ENCODE peak calls at places on chromosomes 3 and 15, in four cellular contexts. I is HTR-8/SVneo; E is upper lobe of left lung; D is stimulated activated CD4-positive, alpha-beta T cell treated with anti-CD3 and anti-CD28 coated beads, Interleukin-1b, Interleukin-23, amount 100 ng/mL, for 48 hours. A is an unnamed sample.
A peak's percentile ranks its signal among the peaks of the same experiment; 100 is the strongest.

GRCh38 chr3:43105224-43105596 is 669 bp downstream of the POMGNT2 start:
- DNase-seq in I (no peak), D (peak; percentile 11), E (no peak), A (no peak)

GRCh38 chr3:36763850-36764703 is at the start of gene DCLK3:
- DNase-seq in D (peak; percentile 7), I (no peak), E (no peak), A (no peak)

GRCh38 chr15:80121546-80121945 is 31.3 kb upstream of the FAH start:
- DNase-seq in D (no peak), E (no peak), I (no peak), A (no peak)

GRCh38 chr15:50355980-50356379 is 982 bp upstream of the GABPB1 start:
- DNase-seq in E (no peak), D (no peak), I (no peak), A (no peak)

GRCh38 chr3:29718661-29719065 is 437.8 kb downstream of the RBMS3 start:
- DNase-seq in E (no peak), I (no peak), D (no peak), A (no peak)

GRCh38 chr3:10599444-10599843 is 94.1 kb upstream of the ATP2B2 start:
- DNase-seq in I (no peak), D (no peak), E (no peak), A (no peak)

GRCh38 chr15:80614711-80615360 is 80.3 kb upstream of the ABHD17C start:
- DNase-seq in E (no peak), D (no peak), I (no peak), A (no peak)

GRCh38 chr15:90076716-90077115 is 25.6 kb downstream of the IDH2 start:
- DNase-seq in I (no peak), D (no peak), E (no peak), A (no peak)

GRCh38 chr15:68586274-68586961 is 7.6 kb downstream of the CORO2B start:
- DNase-seq in I (peak; percentile 81), E (no peak), D (peak; percentile 23), A (no peak)

GRCh38 chr3:111592941-111593340 is 2.2 kb downstream of the ZBED2 start:
- DNase-seq in E (no peak), I (no peak), D (no peak), A (no peak)

GRCh38 chr15:40906947-40907802 is 12.9 kb downstream of the VPS18 start:
- DNase-seq in E (peak; percentile 56), D (peak; percentile 63), I (no peak), A (no peak)

GRCh38 chr3:194095464-194095863 is 40.5 kb upstream of the HES1 start:
- DNase-seq in I (no peak), D (no peak), E (peak; percentile 86), A (no peak)

GRCh38 chr3:128210711-128211110 is 57.4 kb downstream of the EEFSEC start:
- DNase-seq in D (no peak), E (no peak), I (no peak), A (no peak)

GRCh38 chr15:37682304-37682703 is 252.1 kb upstream of the TMCO5A start:
- DNase-seq in I (no peak), D (no peak), E (no peak), A (no peak)

GRCh38 chr3:15361494-15362214 is 29.3 kb upstream of the SH3BP5 start:
- DNase-seq in E (no peak), D (peak; percentile 80), I (peak; percentile 41), A (no peak)

GRCh38 chr3:154783053-154784037 is 296.8 kb upstream of the MME start:
- DNase-seq in D (no peak), I (no peak), E (no peak), A (no peak)

GRCh38 chr3:97914390-97914789 is 57.8 kb downstream of the RIOX2 start:
- DNase-seq in D (no peak), I (no peak), E (no peak), A (no peak)

GRCh38 chr15:74502301-74502700 is 38.7 kb upstream of the ARID3B start:
- DNase-seq in E (no peak), D (no peak), I (no peak), A (no peak)